ENCODE peak calls at places on chromosome 4, in eight cellular contexts. H is HepG2, U is hepatocyte, N is right atrium auricular region, Q is A673, C is left ventricle myocardium inferior, Y is heart left ventricle, B is AG04450. G is an unnamed sample.

GRCh38 chr4:158809611-158810486 is 41.0 kb downstream of the FNIP2 start:
- DNase-seq in H (no peak), U (peak; percentile 68), N (no peak), Q (peak; percentile 76), C (no peak), Y (no peak), B (no peak), G (peak; percentile 71)

GRCh38 chr4:174707277-174707676 is 121.8 kb downstream of the GLRA3 start:
- DNase-seq in H (no peak), U (no peak), N (no peak), Q (no peak), C (no peak), Y (no peak), B (no peak), G (no peak)

GRCh38 chr4:106898621-106899230 is 137.4 kb downstream of the DKK2 start:
- DNase-seq in H (peak; percentile 32), U (peak; percentile 84), N (no peak), Q (peak; percentile 81), C (no peak), Y (no peak), B (peak; percentile 7), G (peak; percentile 58)

GRCh38 chr4:76723373-76723772 is 174.6 kb downstream of the SOWAHB start:
- DNase-seq in H (no peak), U (no peak), N (no peak), Q (no peak), C (no peak), Y (no peak), B (no peak), G (no peak)

GRCh38 chr4:185550933-185551332 is 15.6 kb upstream of the PDLIM3 start:
- DNase-seq in H (no peak), U (no peak), N (no peak), Q (no peak), C (no peak), Y (no peak), B (no peak), G (no peak)

GRCh38 chr4:185811509-185812364 is at the start of gene SORBS2:
- DNase-seq in H (peak; percentile 81), U (peak; percentile 75), N (no peak), Q (peak; percentile 9), C (no peak), Y (peak; percentile 62), B (no peak), G (peak; percentile 83)

GRCh38 chr4:119683518-119683917 is 54.9 kb upstream of the PDE5A start:
- DNase-seq in H (no peak), U (peak; percentile 10), N (no peak), Q (no peak), C (no peak), Y (no peak), B (peak; percentile 72), G (no peak)

GRCh38 chr4:102420563-102421221 is 75.4 kb upstream of the SLC39A8 start:
- DNase-seq in H (peak; percentile 7), U (no peak), N (no peak), Q (peak; percentile 87), C (no peak), Y (no peak), B (no peak), G (peak; percentile 24)

GRCh38 chr4:126172126-126172525 is 857.4 kb downstream of the FAT4 start:
- DNase-seq in H (no peak), U (no peak), N (no peak), Q (no peak), C (no peak), Y (no peak), B (no peak), G (peak; percentile 38)

GRCh38 chr4:156933633-156934258 is 37.9 kb downstream of the PDGFC start:
- DNase-seq in H (peak; percentile 58), U (peak; percentile 37), N (no peak), Q (no peak), C (no peak), Y (no peak), B (peak; percentile 49), G (peak; percentile 100)

GRCh38 chr4:77960367-77960766 is 96.8 kb upstream of the FRAS1 start:
- DNase-seq in H (no peak), U (no peak), N (no peak), Q (no peak), C (no peak), Y (no peak), B (no peak), G (no peak)

GRCh38 chr4:170853422-170854021 is 763.8 kb upstream of the AADAT start:
- DNase-seq in H (peak; percentile 19), U (peak; percentile 76), N (no peak), Q (peak; percentile 68), C (peak; percentile 14), Y (peak; percentile 42), B (no peak), G (peak; percentile 36)

GRCh38 chr4:10783351-10783750 is 98.8 kb upstream of the CLNK start:
- DNase-seq in H (no peak), U (peak; percentile 40), N (no peak), Q (no peak), C (no peak), Y (no peak), B (peak; percentile 59), G (peak; percentile 74)

GRCh38 chr4:165293927-165294649 is 33.4 kb upstream of the MSMO1 start:
- DNase-seq in H (no peak), U (no peak), N (no peak), Q (no peak), C (no peak), Y (no peak), B (no peak), G (peak; percentile 36)

GRCh38 chr4:165838575-165838974 is 34.5 kb upstream of the TLL1 start:
- DNase-seq in H (no peak), U (no peak), N (no peak), Q (no peak), C (no peak), Y (no peak), B (no peak), G (no peak)

GRCh38 chr4:14084598-14084997 is 457.1 kb upstream of the BOD1L1 start:
- DNase-seq in H (no peak), U (no peak), N (no peak), Q (no peak), C (no peak), Y (no peak), B (no peak), G (no peak)

GRCh38 chr4:138509346-138509745 is 267.2 kb upstream of the SLC7A11 start:
- DNase-seq in H (no peak), U (no peak), N (no peak), Q (no peak), C (no peak), Y (no peak), B (no peak), G (no peak)

GRCh38 chr4:138507527-138507926 is 265.4 kb upstream of the SLC7A11 start:
- DNase-seq in H (no peak), U (peak; percentile 22), N (no peak), Q (no peak), C (no peak), Y (no peak), B (peak; percentile 32), G (no peak)

GRCh38 chr4:138510053-138510452 is 267.9 kb upstream of the SLC7A11 start:
- DNase-seq in H (no peak), U (no peak), N (no peak), Q (no peak), C (no peak), Y (no peak), B (no peak), G (no peak)

GRCh38 chr4:138513535-138513934 is 271.4 kb upstream of the SLC7A11 start:
- DNase-seq in H (no peak), U (no peak), N (no peak), Q (no peak), C (no peak), Y (no peak), B (no peak), G (no peak)

DNA sequence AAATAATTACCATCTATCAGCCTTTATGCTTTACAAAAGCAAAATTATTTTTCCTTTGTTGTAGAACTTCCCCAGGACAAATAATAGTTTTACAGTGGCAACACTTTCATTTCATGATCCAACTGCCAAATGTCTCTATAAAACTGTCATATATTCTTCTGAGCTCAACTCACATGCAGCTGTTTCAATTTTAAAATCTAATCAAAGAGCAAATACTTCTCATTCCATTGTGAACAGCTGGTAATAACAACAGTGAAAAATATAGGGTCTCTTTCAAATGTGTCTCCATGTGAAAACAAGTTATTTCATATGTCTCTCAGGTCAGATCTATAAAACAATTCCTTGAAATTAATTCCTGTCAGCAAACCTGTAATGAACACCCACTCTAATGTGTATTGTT is 270.6 kb upstream of the SLC7A11 start:
- DNase-seq in H (no peak), U (no peak), N (no peak), Q (no peak), C (no peak), Y (no peak), B (no peak), G (no peak)
- H3K4me3 ChIP-seq in H (no peak overlapping the region), U (no peak overlapping the region), N (no peak overlapping the region), Q (no peak overlapping the region), C (no peak overlapping the region), Y (no peak overlapping the region), B (no peak overlapping the region), G (no peak overlapping the region)

GRCh38 chr4:16196482-16197393 is 29.5 kb downstream of the TAPT1 start:
- DNase-seq in H (peak; percentile 4), U (peak; percentile 67), N (no peak), Q (peak; percentile 92), C (no peak), Y (no peak), B (no peak), G (peak; percentile 72)
- TF ChIP-seq CTCF in H (no peak), U (peak; percentile 48), N (no peak), Q (peak; percentile 66), C (peak; percentile 58), Y (no peak), B (peak; percentile 47), G (peak; percentile 46)

GRCh38 chr4:24999392-25000104 is 31.2 kb downstream of the LGI2 start:
- DNase-seq in H (no peak), U (no peak), N (no peak), Q (peak; percentile 16), C (no peak), Y (no peak), B (no peak), G (no peak)

GRCh38 chr4:24991015-24991414 is 39.7 kb downstream of the LGI2 start:
- DNase-seq in H (no peak), U (no peak), N (no peak), Q (no peak), C (no peak), Y (no peak), B (no peak), G (peak; percentile 31)

GRCh38 chr4:24992968-24993367 is 37.8 kb downstream of the LGI2 start:
- DNase-seq in H (no peak), U (no peak), N (no peak), Q (no peak), C (no peak), Y (no peak), B (no peak), G (no peak)

DNA sequence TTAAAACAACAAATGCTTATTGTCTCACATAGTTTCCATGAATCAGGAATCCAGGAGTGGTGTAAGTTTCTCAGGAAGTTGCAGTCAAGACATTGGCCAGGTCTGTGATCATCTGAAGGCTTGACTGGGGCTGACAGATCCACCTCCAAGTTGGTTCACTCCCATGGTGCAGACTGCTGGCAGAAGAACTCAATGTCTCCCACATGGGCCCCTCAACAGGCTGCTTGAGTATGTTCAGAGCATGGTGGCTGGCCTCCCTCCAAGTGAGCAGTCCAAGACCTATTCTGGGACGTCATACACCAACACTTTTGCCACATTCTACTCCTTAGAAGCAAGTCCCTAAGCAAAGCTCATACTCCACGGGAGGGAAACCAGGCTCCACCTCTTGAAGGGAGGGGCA is 35.4 kb downstream of the LGI2 start:
- DNase-seq in H (no peak), U (no peak), N (no peak), Q (no peak), C (no peak), Y (no peak), B (no peak), G (no peak)
- H3K27me3 ChIP-seq in H (no peaks in the 10 kb centered on the region), U (no peaks in the 10 kb centered on the region), N (no peaks in the 10 kb centered on the region), Q (no peaks in the 10 kb centered on the region), C (no peaks in the 10 kb centered on the region), Y (no peaks in the 10 kb centered on the region), B (peaks cover 12% of the 10 kb centered on the region), G (peaks cover 3% of the 10 kb centered on the region)

GRCh38 chr4:176321589-176321988 is 1.8 kb downstream of the SPCS3 start:
- DNase-seq in H (no peak), U (no peak), N (no peak), Q (no peak), C (no peak), Y (no peak), B (no peak), G (no peak)
- H3K4me3 ChIP-seq in H (peak overlapping the region; percentile 85), U (peak overlapping the region; percentile 92), N (peak overlapping the region; percentile 88), Q (peak overlapping the region; percentile 87), C (peak overlapping the region; percentile 92), Y (peak overlapping the region; percentile 94), B (peak overlapping the region; percentile 90), G (peak overlapping the region; percentile 80)

G was measured in bronchial epithelial cell.